ENCODE peak calls at places on chromosome 22, in five cellular contexts. M is heart right ventricle; V is tibial artery; Q is naive thymus-derived CD4-positive, alpha-beta T cell; L is A549. N is an unnamed sample.

GRCh38 chr22:42993651-42994275 is 21.2 kb downstream of the PACSIN2 start:
- DNase-seq in M (no peak), V (peak), Q (no peak), L (peak), N (no peak)

GRCh38 chr22:38138961-38139360 is 28.5 kb upstream of the BAIAP2L2 start:
- DNase-seq in M (no peak), V (peak), Q (no peak), L (no peak), N (no peak)

GRCh38 chr22:24938741-24939341 is 7.7 kb downstream of the LHFPL7 start:
- DNase-seq in M (peak), V (no peak), Q (no peak), L (peak), N (peak)

GRCh38 chr22:47063606-47064005 is 301.2 kb downstream of the TBC1D22A start:
- DNase-seq in M (no peak), V (no peak), Q (no peak), L (no peak), N (no peak)

GRCh38 chr22:37498289-37498909 is 12.2 kb upstream of the MFNG start:
- DNase-seq in M (no peak), V (no peak), Q (peak), L (peak), N (peak)

GRCh38 chr22:26897384-26897783 is 240.0 kb downstream of the MIAT start:
- DNase-seq in M (no peak), V (no peak), Q (no peak), L (no peak), N (no peak)

GRCh38 chr22:36069368-36069767 is 40.7 kb upstream of the RBFOX2 start:
- DNase-seq in M (no peak), V (no peak), Q (no peak), L (no peak), N (no peak)

GRCh38 chr22:32119568-32120235 is 39.4 kb downstream of the C22orf42 start:
- DNase-seq in M (no peak), V (no peak), Q (no peak), L (no peak), N (no peak)

GRCh38 chr22:30946354-30946753 is 22.2 kb downstream of the MORC2 start:
- DNase-seq in M (no peak), V (no peak), Q (no peak), L (no peak), N (no peak)

GRCh38 chr22:30948930-30949342 is 19.6 kb downstream of the MORC2 start:
- DNase-seq in M (no peak), V (no peak), Q (no peak), L (peak), N (no peak)

GRCh38 chr22:30947163-30947820 is 21.3 kb downstream of the MORC2 start:
- DNase-seq in M (peak), V (peak), Q (no peak), L (no peak), N (no peak)

GRCh38 chr22:30949934-30950660 is 18.5 kb downstream of the MORC2 start:
- DNase-seq in M (no peak), V (no peak), Q (no peak), L (no peak), N (no peak)

DNA sequence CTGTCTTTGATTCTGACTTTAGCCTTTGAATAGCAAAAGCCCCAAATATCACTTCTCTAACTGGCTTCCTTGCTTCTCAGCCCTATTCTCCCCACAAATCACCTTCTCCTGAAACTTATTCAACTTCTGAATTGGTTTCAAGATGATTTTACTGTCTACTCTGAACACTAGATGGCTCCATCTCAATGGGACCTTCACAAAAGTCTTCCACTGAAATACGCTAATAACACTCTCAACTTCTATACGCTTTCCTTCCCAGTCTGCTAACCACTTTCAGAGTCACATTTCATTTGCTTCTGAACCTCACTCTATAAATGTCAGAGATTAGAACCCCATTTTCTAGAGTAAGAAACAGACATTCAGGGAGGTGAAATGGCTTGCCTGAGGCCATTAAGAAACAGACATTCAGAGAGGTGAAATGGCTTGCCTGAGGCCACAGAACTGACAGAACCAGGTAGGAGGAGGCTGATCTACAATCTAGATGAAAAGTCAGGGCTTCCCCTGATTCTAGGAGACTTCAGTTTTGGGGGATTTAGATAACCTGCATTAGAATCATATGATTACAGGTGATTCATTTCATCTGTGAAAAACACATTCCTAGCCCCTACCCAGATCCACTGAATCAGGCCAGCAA is 20.6 kb downstream of the MORC2 start:
- DNase-seq in M (peak), V (no peak), Q (peak), L (peak), N (peak)
- H3K27ac ChIP-seq in M (peak), V (peak), Q (peak), L (no peak), N (no peak)

GRCh38 chr22:45493286-45493771 is 9.4 kb upstream of the FBLN1 start:
- DNase-seq in M (no peak), V (peak), Q (no peak), L (no peak), N (no peak)
- H3K27ac ChIP-seq in M (no peak), V (no peak), Q (no peak), L (no peak), N (no peak)

DNA sequence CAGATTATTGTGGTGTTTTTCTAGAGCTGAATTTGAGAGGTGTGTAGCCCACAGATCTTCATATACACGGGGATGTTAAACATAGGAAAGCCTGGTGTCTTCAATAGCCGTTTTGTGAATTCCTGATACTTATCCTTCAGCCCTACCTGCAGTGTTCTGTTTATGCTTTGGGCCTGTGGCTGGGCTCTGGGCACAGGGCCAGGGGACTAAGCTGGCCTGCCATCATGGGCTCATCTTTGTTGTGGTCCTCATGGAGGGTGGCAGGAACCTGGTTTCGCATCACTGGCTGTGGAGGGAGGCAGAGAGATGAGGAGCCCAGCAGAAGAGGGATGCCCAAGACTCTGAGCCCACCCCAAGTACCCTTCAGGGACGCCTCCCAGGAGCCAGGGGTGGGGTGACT is 112.4 kb downstream of the CACNA1I start:
- DNase-seq in M (no peak), V (no peak), Q (no peak), L (no peak), N (no peak)
- H3K27ac ChIP-seq in M (no peak), V (no peak), Q (no peak), L (no peak), N (no peak)

GRCh38 chr22:29563652-29564460 is 10.3 kb upstream of the THOC5 start:
- DNase-seq in M (no peak), V (no peak), Q (no peak), L (no peak), N (no peak)
- H3K27ac ChIP-seq in M (no peak), V (no peak), Q (no peak), L (no peak), N (no peak)

GRCh38 chr22:19129871-19130270 is 1.2 kb upstream of the TSSK2 start:
- DNase-seq in M (no peak), V (no peak), Q (no peak), L (no peak), N (no peak)
- H3K27ac ChIP-seq in M (no peak), V (no peak), Q (no peak), L (no peak), N (no peak)